ENCODE peak calls at places on chromosomes 4 and X, in seven cellular contexts. One of them, this sample, is unnamed.

GRCh38 chr4:99790796-99791617 is 25.6 kb upstream of the DAPP1 start:
- DNase-seq in LoVo: no peak
- DNase-seq in G401: no peak
- DNase-seq in activated CD4-positive, alpha-beta T cell treated with anti-CD3 and anti-CD28 coated beads, Interleukin-2, amount 10 ng/mL, durations not matched to agents 7 days and 5 days: no peak
- DNase-seq in KG1: no peak
- DNase-seq in GM10248: no peak
- DNase-seq in Right ventricle myocardium superior: no peak
- DNase-seq in this sample: no peak

GRCh38 chrX:126342859-126343258 is 176.8 kb upstream of the DCAF12L2 start:
- DNase-seq in Right ventricle myocardium superior: no peak
- DNase-seq in LoVo: no peak
- DNase-seq in KG1: no peak
- DNase-seq in activated CD4-positive, alpha-beta T cell treated with anti-CD3 and anti-CD28 coated beads, Interleukin-2, amount 10 ng/mL, durations not matched to agents 7 days and 5 days: no peak
- DNase-seq in GM10248: no peak
- DNase-seq in G401: no peak
- DNase-seq in this sample: no peak

GRCh38 chrX:120697053-120697452 is 67.2 kb upstream of the C1GALT1C1 start:
- DNase-seq in LoVo: no peak
- DNase-seq in Right ventricle myocardium superior: no peak
- DNase-seq in G401: no peak
- DNase-seq in GM10248: no peak
- DNase-seq in activated CD4-positive, alpha-beta T cell treated with anti-CD3 and anti-CD28 coated beads, Interleukin-2, amount 10 ng/mL, durations not matched to agents 7 days and 5 days: peak; percentile 71
- DNase-seq in KG1: no peak
- DNase-seq in this sample: no peak

GRCh38 chr4:142671516-142671915 is 174.6 kb downstream of the INPP4B start:
- DNase-seq in GM10248: no peak
- DNase-seq in G401: no peak
- DNase-seq in KG1: no peak
- DNase-seq in LoVo: no peak
- DNase-seq in Right ventricle myocardium superior: no peak
- DNase-seq in activated CD4-positive, alpha-beta T cell treated with anti-CD3 and anti-CD28 coated beads, Interleukin-2, amount 10 ng/mL, durations not matched to agents 7 days and 5 days: no peak
- DNase-seq in this sample: no peak

GRCh38 chr4:55215087-55215486 is 89.7 kb upstream of the KDR start:
- DNase-seq in Right ventricle myocardium superior: no peak
- DNase-seq in G401: no peak
- DNase-seq in activated CD4-positive, alpha-beta T cell treated with anti-CD3 and anti-CD28 coated beads, Interleukin-2, amount 10 ng/mL, durations not matched to agents 7 days and 5 days: no peak
- DNase-seq in LoVo: no peak
- DNase-seq in KG1: no peak
- DNase-seq in GM10248: no peak
- DNase-seq in this sample: no peak

GRCh38 chrX:32137525-32137924 is 1065.7 kb upstream of the FTHL17 start:
- DNase-seq in activated CD4-positive, alpha-beta T cell treated with anti-CD3 and anti-CD28 coated beads, Interleukin-2, amount 10 ng/mL, durations not matched to agents 7 days and 5 days: no peak
- DNase-seq in GM10248: no peak
- DNase-seq in Right ventricle myocardium superior: no peak
- DNase-seq in G401: no peak
- DNase-seq in KG1: peak; percentile 3
- DNase-seq in LoVo: peak; percentile 1
- DNase-seq in this sample: no peak

GRCh38 chr4:140943486-140943885 is 187.3 kb upstream of the TBC1D9 start:
- DNase-seq in Right ventricle myocardium superior: no peak
- DNase-seq in GM10248: no peak
- DNase-seq in KG1: no peak
- DNase-seq in LoVo: no peak
- DNase-seq in G401: no peak
- DNase-seq in activated CD4-positive, alpha-beta T cell treated with anti-CD3 and anti-CD28 coated beads, Interleukin-2, amount 10 ng/mL, durations not matched to agents 7 days and 5 days: no peak
- DNase-seq in this sample: no peak

GRCh38 chr4:83112239-83112638 is 2.3 kb downstream of the PLAC8 start:
- DNase-seq in G401: no peak
- DNase-seq in activated CD4-positive, alpha-beta T cell treated with anti-CD3 and anti-CD28 coated beads, Interleukin-2, amount 10 ng/mL, durations not matched to agents 7 days and 5 days: peak; percentile 33
- DNase-seq in GM10248: peak; percentile 42
- DNase-seq in LoVo: no peak
- DNase-seq in KG1: peak; percentile 74
- DNase-seq in Right ventricle myocardium superior: no peak
- DNase-seq in this sample: no peak

GRCh38 chr4:80999943-81000342 is 30.6 kb upstream of the BMP3 start:
- DNase-seq in activated CD4-positive, alpha-beta T cell treated with anti-CD3 and anti-CD28 coated beads, Interleukin-2, amount 10 ng/mL, durations not matched to agents 7 days and 5 days: no peak
- DNase-seq in GM10248: no peak
- DNase-seq in Right ventricle myocardium superior: no peak
- DNase-seq in LoVo: no peak
- DNase-seq in KG1: no peak
- DNase-seq in G401: no peak
- DNase-seq in this sample: no peak

GRCh38 chr4:183172881-183173280 is 73.8 kb downstream of the WWC2 start:
- DNase-seq in activated CD4-positive, alpha-beta T cell treated with anti-CD3 and anti-CD28 coated beads, Interleukin-2, amount 10 ng/mL, durations not matched to agents 7 days and 5 days: no peak
- DNase-seq in LoVo: no peak
- DNase-seq in KG1: no peak
- DNase-seq in G401: no peak
- DNase-seq in Right ventricle myocardium superior: no peak
- DNase-seq in GM10248: no peak
- DNase-seq in this sample: no peak

GRCh38 chr4:110484767-110485166 is 8.8 kb downstream of the ENPEP start:
- DNase-seq in KG1: no peak
- DNase-seq in activated CD4-positive, alpha-beta T cell treated with anti-CD3 and anti-CD28 coated beads, Interleukin-2, amount 10 ng/mL, durations not matched to agents 7 days and 5 days: no peak
- DNase-seq in Right ventricle myocardium superior: no peak
- DNase-seq in GM10248: no peak
- DNase-seq in LoVo: no peak
- DNase-seq in G401: no peak
- DNase-seq in this sample: no peak

GRCh38 chr4:139825523-139826014 is 159.9 kb downstream of the MGST2 start:
- DNase-seq in KG1: no peak
- DNase-seq in Right ventricle myocardium superior: no peak
- DNase-seq in GM10248: no peak
- DNase-seq in G401: peak; percentile 81
- DNase-seq in activated CD4-positive, alpha-beta T cell treated with anti-CD3 and anti-CD28 coated beads, Interleukin-2, amount 10 ng/mL, durations not matched to agents 7 days and 5 days: no peak
- DNase-seq in LoVo: no peak
- DNase-seq in this sample: no peak

GRCh38 chrX:47366051-47366722 is 4.2 kb upstream of the ZNF157 start:
- DNase-seq in GM10248: peak; percentile 66
- DNase-seq in activated CD4-positive, alpha-beta T cell treated with anti-CD3 and anti-CD28 coated beads, Interleukin-2, amount 10 ng/mL, durations not matched to agents 7 days and 5 days: peak; percentile 66
- DNase-seq in KG1: peak; percentile 31
- DNase-seq in LoVo: no peak
- DNase-seq in Right ventricle myocardium superior: peak; percentile 71
- DNase-seq in G401: peak; percentile 92
- DNase-seq in this sample: peak; percentile 12

GRCh38 chr4:159291176-159291575 is 188.3 kb downstream of the RAPGEF2 start:
- DNase-seq in KG1: no peak
- DNase-seq in Right ventricle myocardium superior: no peak
- DNase-seq in GM10248: no peak
- DNase-seq in G401: no peak
- DNase-seq in LoVo: no peak
- DNase-seq in activated CD4-positive, alpha-beta T cell treated with anti-CD3 and anti-CD28 coated beads, Interleukin-2, amount 10 ng/mL, durations not matched to agents 7 days and 5 days: no peak
- DNase-seq in this sample: no peak

GRCh38 chr4:25970691-25971427 is 56.8 kb downstream of the SMIM20 start:
- DNase-seq in G401: no peak
- DNase-seq in KG1: no peak
- DNase-seq in activated CD4-positive, alpha-beta T cell treated with anti-CD3 and anti-CD28 coated beads, Interleukin-2, amount 10 ng/mL, durations not matched to agents 7 days and 5 days: no peak
- DNase-seq in LoVo: no peak
- DNase-seq in GM10248: no peak
- DNase-seq in Right ventricle myocardium superior: no peak
- DNase-seq in this sample: no peak

GRCh38 chr4:51845055-51845426 is 2.1 kb downstream of the DCUN1D4 start:
- DNase-seq in Right ventricle myocardium superior: no peak
- DNase-seq in GM10248: no peak
- DNase-seq in activated CD4-positive, alpha-beta T cell treated with anti-CD3 and anti-CD28 coated beads, Interleukin-2, amount 10 ng/mL, durations not matched to agents 7 days and 5 days: no peak
- DNase-seq in LoVo: no peak
- DNase-seq in KG1: no peak
- DNase-seq in G401: no peak
- DNase-seq in this sample: no peak

GRCh38 chr4:112854420-112854819 is 195.0 kb upstream of the ANK2 start:
- DNase-seq in GM10248: no peak
- DNase-seq in KG1: no peak
- DNase-seq in Right ventricle myocardium superior: no peak
- DNase-seq in LoVo: no peak
- DNase-seq in activated CD4-positive, alpha-beta T cell treated with anti-CD3 and anti-CD28 coated beads, Interleukin-2, amount 10 ng/mL, durations not matched to agents 7 days and 5 days: no peak
- DNase-seq in G401: no peak
- DNase-seq in this sample: no peak

GRCh38 chr4:13430834-13431568 is 53.1 kb downstream of the RAB28 start:
- DNase-seq in Right ventricle myocardium superior: no peak
- DNase-seq in G401: no peak
- DNase-seq in GM10248: no peak
- DNase-seq in activated CD4-positive, alpha-beta T cell treated with anti-CD3 and anti-CD28 coated beads, Interleukin-2, amount 10 ng/mL, durations not matched to agents 7 days and 5 days: no peak
- DNase-seq in KG1: no peak
- DNase-seq in LoVo: no peak
- DNase-seq in this sample: no peak

GRCh38 chrX:110442631-110443030 is 84.0 kb downstream of the RTL9 start:
- DNase-seq in LoVo: peak; percentile 9
- DNase-seq in GM10248: no peak
- DNase-seq in KG1: peak; percentile 0
- DNase-seq in G401: no peak
- DNase-seq in activated CD4-positive, alpha-beta T cell treated with anti-CD3 and anti-CD28 coated beads, Interleukin-2, amount 10 ng/mL, durations not matched to agents 7 days and 5 days: no peak
- DNase-seq in Right ventricle myocardium superior: no peak
- DNase-seq in this sample: no peak

GRCh38 chr4:109406337-109406931 is 27.2 kb upstream of the SEC24B start:
- DNase-seq in G401: peak; percentile 62
- DNase-seq in GM10248: peak; percentile 49
- DNase-seq in Right ventricle myocardium superior: no peak
- DNase-seq in LoVo: peak; percentile 47
- DNase-seq in activated CD4-positive, alpha-beta T cell treated with anti-CD3 and anti-CD28 coated beads, Interleukin-2, amount 10 ng/mL, durations not matched to agents 7 days and 5 days: peak; percentile 63
- DNase-seq in KG1: peak; percentile 4
- DNase-seq in this sample: peak; percentile 7

GRCh38 chr4:58776627-58777026 is 1666.4 kb upstream of the IGFBP7 start:
- DNase-seq in G401: no peak
- DNase-seq in Right ventricle myocardium superior: no peak
- DNase-seq in GM10248: no peak
- DNase-seq in KG1: no peak
- DNase-seq in activated CD4-positive, alpha-beta T cell treated with anti-CD3 and anti-CD28 coated beads, Interleukin-2, amount 10 ng/mL, durations not matched to agents 7 days and 5 days: no peak
- DNase-seq in LoVo: no peak
- DNase-seq in this sample: no peak

GRCh38 chr4:107072836-107073736 is 37.0 kb upstream of the DKK2 start:
- DNase-seq in G401: no peak
- DNase-seq in LoVo: no peak
- DNase-seq in KG1: no peak
- DNase-seq in Right ventricle myocardium superior: no peak
- DNase-seq in GM10248: no peak
- DNase-seq in activated CD4-positive, alpha-beta T cell treated with anti-CD3 and anti-CD28 coated beads, Interleukin-2, amount 10 ng/mL, durations not matched to agents 7 days and 5 days: no peak
- DNase-seq in this sample: no peak

This sample was measured in frontal cortex.